ENCODE peak calls at places on chromosomes 1 and 21, in five cellular contexts. A is neural progenitor cell, C is psoas muscle, X is hepatocyte, B is DND-41. V is an unnamed sample.

GRCh38 chr1:109624215-109625010 is 4.8 kb downstream of the AMPD2 start:
- DNase-seq in A (no peak), C (peak), X (no peak), B (peak), V (peak)

GRCh38 chr1:93686497-93687250 is 5.0 kb upstream of the BCAR3 start:
- DNase-seq in A (no peak), C (no peak), X (no peak), B (no peak), V (no peak)

GRCh38 chr1:53946252-53947171 is at the start of gene LRRC42:
- DNase-seq in A (peak), C (no peak), X (peak), B (no peak), V (no peak)

GRCh38 chr1:42228938-42229337 is 64.4 kb upstream of the GUCA2A start:
- DNase-seq in A (no peak), C (no peak), X (no peak), B (no peak), V (no peak)

GRCh38 chr1:2258122-2258812 is 30.1 kb downstream of the SKI start:
- DNase-seq in A (no peak), C (peak), X (no peak), B (no peak), V (peak)

GRCh38 chr1:181255270-181255929 is 166.9 kb downstream of the IER5 start:
- DNase-seq in A (no peak), C (no peak), X (peak), B (no peak), V (no peak)

GRCh38 chr1:63622847-63623566 is 29.8 kb downstream of the PGM1 start:
- DNase-seq in A (peak), C (peak), X (no peak), B (no peak), V (no peak)

GRCh38 chr1:232145768-232146167 is 484.2 kb downstream of the SIPA1L2 start:
- DNase-seq in A (no peak), C (no peak), X (no peak), B (no peak), V (no peak)

DNA sequence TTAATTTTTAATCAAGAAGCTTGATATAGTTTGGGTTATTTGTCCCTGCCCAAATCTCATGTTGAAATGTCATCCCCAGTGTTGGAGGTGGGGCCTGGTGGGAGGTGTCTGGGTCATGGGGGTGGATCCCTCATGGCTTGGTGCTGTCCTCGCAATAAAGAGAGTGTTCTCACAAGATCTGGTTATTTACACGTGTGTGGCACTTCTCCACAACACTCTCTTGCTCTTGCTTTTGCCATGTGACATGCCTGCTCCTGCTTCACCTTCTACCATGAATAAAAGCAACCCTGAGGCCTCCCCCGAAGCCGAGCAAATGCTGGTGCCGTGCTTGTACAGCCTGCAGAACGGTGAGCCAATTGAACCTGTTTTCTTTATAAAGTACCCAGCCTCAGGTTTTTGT is 2.6 kb upstream of the CNIH3 start:
- DNase-seq in A (no peak), C (no peak), X (no peak), B (no peak), V (no peak)
- H3K27ac ChIP-seq in A (no peak), C (no peak), X (no peak), B (no peak), V (no peak)

DNA sequence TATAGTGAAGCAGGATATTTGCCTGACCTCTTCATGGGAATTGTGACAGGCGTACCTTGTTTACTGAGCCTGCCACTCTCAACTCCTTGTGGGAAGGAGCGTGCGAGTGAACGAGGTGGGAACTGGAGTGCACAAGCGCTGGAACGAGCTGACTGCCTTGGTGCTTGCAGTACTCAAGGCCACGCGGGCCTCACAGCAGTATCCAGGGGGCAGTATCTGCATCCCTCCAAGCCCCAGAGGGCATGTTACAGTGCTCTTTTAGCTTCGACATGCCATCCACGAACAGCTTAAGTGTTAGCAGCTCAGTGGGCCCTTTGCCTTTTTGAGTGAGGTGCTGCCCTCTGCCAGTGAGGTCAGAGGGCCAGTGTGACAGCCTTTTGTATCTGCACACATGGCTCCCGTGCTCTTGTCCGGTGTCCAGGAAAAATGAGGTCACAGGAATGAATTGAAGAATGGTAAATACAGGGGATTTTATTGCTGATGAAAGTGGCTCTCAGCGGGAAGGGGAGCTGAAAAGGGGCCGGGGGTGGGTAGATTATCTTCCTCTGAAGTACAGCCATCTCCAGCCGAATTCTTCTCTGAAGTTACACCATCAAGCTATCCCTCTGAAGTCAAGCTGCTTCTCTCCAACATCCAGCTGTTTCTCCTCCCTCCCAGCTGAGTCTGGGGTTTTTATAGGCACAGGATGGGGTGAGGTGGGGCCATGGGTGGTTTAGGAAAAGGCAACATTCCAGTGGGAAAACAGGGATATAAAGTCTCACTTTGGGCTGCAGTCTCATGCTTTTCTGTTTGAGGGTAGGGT is 69.3 kb downstream of the EPB41 start:
- DNase-seq in A (peak), C (peak), X (peak), B (no peak), V (peak)
- H3K27ac ChIP-seq in A (peak), C (peak), X (peak), B (no peak), V (peak)

DNA sequence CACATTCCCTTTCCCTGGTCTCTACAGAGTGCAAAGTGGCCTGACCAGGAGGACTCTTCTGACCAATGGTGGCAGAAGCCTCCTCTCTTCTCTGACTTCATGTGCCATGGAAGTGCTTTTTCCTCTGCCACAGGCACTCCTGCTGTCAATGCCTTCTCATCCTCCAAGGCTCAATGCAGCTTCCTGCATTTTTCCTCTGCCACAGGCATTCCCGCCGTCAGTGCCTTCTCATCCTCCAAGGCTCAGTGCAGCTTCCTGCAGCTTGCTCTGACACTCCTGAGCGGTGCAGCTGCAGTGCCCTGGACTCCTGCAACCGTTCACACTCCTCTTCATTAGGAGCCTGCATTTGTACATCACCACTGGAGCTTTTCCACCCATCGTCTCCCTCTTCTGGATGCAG is 4.7 kb upstream of the ADARB1 start:
- DNase-seq in A (no peak), C (no peak), X (no peak), B (no peak), V (no peak)
- H3K27ac ChIP-seq in A (no peak), C (no peak), X (no peak), B (no peak), V (no peak)

DNA sequence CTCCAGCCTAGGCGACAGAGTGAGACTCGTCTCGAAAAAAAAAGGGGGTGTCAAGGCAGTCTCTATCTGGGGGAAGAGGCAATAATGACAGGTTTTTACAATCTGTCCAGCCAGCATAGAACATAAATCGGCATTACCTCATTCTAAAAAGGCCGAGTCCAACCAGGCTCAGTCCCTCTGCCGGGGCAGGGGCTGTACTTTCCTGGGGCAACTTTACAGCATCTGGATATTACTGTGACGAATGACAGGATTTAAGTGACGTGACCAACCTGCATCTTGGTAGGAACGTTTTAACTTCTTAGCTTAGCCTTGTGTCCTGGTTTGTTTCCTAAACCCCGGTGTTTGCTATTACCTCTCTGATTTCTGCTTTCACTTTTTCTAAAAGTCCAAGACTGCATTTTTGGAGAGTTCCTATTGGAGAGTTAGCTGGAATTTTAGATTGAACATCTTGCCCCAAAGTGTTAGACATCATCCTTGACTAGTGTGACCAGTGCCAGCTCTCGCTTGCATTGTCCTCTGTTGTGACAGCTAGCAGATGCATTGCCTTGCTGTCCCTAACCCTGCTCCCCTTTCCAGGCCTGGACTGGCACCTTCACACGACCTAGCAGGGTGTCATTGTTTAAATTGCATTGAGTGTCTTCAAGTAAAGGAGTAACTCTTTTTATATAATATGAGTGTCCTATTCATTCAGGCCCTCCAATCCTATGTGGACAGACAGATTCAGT is 96.5 kb downstream of the TGFBR3 start:
- DNase-seq in A (no peak), C (no peak), X (no peak), B (no peak), V (no peak)
- H3K27ac ChIP-seq in A (no peak), C (no peak), X (peak), B (no peak), V (no peak)

DNA sequence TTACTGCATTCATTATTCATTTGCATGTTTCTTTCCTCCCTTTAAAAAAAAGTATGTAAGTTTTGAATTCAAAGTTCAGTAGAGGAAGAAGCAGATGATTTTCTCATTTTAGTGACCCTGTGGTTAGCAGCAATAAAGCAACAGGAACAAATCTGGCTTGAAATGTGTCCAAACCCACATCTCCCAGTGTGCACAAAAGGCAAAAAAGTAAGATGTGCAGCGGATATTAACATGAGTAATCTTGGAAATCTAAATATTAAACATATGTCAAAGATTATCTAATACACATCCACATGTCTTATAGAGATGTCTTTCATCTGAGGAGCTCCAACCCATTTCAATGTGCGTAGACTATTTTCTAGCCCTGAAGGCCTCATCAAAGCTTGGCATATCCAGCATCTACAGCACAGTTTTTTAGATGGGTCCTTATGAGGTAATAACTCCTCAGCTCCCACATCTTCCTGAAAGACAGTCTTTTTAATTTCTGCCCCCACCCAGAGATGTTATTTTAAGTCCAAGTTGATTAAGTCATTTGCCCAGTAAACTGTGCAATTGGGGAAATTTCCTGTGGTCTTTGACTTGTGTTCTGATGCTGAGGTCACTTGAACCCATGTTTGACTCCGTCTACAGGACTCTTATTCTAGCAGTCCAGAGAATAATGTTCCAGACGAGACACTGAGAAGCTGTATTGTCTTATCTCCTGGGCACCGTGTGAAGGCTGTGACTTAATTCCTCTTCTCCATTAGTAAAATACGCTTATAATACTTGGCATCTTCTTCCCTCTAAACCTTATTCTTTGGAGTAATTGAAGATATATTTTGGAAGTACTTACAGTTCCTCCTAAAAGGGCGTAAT is 73.7 kb downstream of the LMO4 start:
- DNase-seq in A (no peak), C (no peak), X (no peak), B (no peak), V (no peak)
- H3K27ac ChIP-seq in A (no peak), C (no peak), X (no peak), B (no peak), V (no peak)

GRCh38 chr1:209249280-209249670 is 334.2 kb upstream of the CAMK1G start:
- DNase-seq in A (no peak), C (no peak), X (no peak), B (no peak), V (no peak)

GRCh38 chr1:209248649-209249279 is 334.8 kb upstream of the CAMK1G start:
- DNase-seq in A (peak), C (no peak), X (peak), B (peak), V (no peak)

GRCh38 chr1:209250970-209251636 is 332.4 kb upstream of the CAMK1G start:
- DNase-seq in A (no peak), C (no peak), X (no peak), B (no peak), V (no peak)

GRCh38 chr1:209249785-209250441 is 333.6 kb upstream of the CAMK1G start:
- DNase-seq in A (no peak), C (no peak), X (no peak), B (no peak), V (no peak)

DNA sequence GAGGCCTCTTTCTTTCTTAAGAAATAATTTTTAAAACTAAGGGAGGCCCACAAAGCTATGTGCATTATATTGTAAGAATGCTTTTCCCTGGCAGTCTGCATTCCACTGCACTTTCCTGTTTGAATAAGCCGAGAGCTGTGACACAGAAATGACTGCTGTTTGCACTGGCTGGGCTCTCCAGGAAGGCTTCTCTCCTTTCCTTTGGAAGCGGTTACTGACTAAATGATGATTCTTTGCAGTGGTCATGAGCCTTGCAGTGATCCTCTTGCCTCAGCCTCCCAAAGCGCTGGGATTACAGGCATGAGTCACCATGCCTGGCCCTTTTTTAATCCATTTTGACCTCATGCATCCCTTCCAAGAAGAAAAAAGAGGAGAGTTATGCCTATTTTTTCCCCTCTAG is 336.9 kb upstream of the CAMK1G start:
- DNase-seq in A (no peak), C (no peak), X (no peak), B (no peak), V (no peak)
- H3K27ac ChIP-seq in A (no peak), C (no peak), X (no peak), B (no peak), V (no peak)

GRCh38 chr1:10773851-10774614 is 22.4 kb downstream of the CASZ1 start:
- DNase-seq in A (no peak), C (peak), X (no peak), B (no peak), V (peak)
- H3K27ac ChIP-seq in A (no peak), C (peak), X (no peak), B (no peak), V (no peak)

GRCh38 chr1:229507502-229507901 is 639 bp downstream of the NUP133 start:
- DNase-seq in A (no peak), C (no peak), X (no peak), B (no peak), V (no peak)
- H3K27ac ChIP-seq in A (peak), C (peak), X (peak), B (peak), V (peak)